ENCODE peak calls at places on chromosome 15, in five cellular contexts. U, R, T, E and C are unnamed samples.

GRCh38 chr15:70429323-70429722 is 331.6 kb upstream of the TLE3 start:
- DNase-seq in U (no peak), R (no peak), T (no peak), E (no peak), C (no peak)

GRCh38 chr15:57619746-57620145 is 28.0 kb downstream of the MYZAP start:
- DNase-seq in U (no peak), R (no peak), T (no peak), E (no peak), C (no peak)

GRCh38 chr15:51286816-51287215 is 51.6 kb downstream of the CYP19A1 start:
- DNase-seq in U (no peak), R (no peak), T (peak), E (no peak), C (no peak)

GRCh38 chr15:43511012-43511885 is 6.2 kb upstream of the MAP1A start:
- DNase-seq in U (no peak), R (no peak), T (peak), E (no peak), C (no peak)

GRCh38 chr15:30997270-30997669 is 5.8 kb upstream of the MTMR10 start:
- DNase-seq in U (peak), R (no peak), T (no peak), E (no peak), C (no peak)

GRCh38 chr15:101479851-101480612 is 9.5 kb downstream of the PCSK6 start:
- DNase-seq in U (no peak), R (no peak), T (no peak), E (no peak), C (no peak)

GRCh38 chr15:83276661-83277060 is 7.8 kb downstream of the BNC1 start:
- DNase-seq in U (no peak), R (no peak), T (no peak), E (no peak), C (no peak)

GRCh38 chr15:87267798-87268197 is 988.7 kb downstream of the NTRK3 start:
- DNase-seq in U (peak), R (no peak), T (no peak), E (no peak), C (peak)

GRCh38 chr15:42879390-42879912 is 41.1 kb downstream of the TTBK2 start:
- DNase-seq in U (no peak), R (no peak), T (no peak), E (no peak), C (no peak)

GRCh38 chr15:70118599-70118998 is 20.9 kb upstream of the TLE3 start:
- DNase-seq in U (no peak), R (no peak), T (no peak), E (no peak), C (no peak)

GRCh38 chr15:57323806-57324589 is 52.3 kb upstream of the CGNL1 start:
- DNase-seq in U (peak), R (peak), T (peak), E (no peak), C (peak)

GRCh38 chr15:40155270-40155910 is 5.5 kb upstream of the BUB1B start:
- DNase-seq in U (peak), R (no peak), T (no peak), E (no peak), C (no peak)

DNA sequence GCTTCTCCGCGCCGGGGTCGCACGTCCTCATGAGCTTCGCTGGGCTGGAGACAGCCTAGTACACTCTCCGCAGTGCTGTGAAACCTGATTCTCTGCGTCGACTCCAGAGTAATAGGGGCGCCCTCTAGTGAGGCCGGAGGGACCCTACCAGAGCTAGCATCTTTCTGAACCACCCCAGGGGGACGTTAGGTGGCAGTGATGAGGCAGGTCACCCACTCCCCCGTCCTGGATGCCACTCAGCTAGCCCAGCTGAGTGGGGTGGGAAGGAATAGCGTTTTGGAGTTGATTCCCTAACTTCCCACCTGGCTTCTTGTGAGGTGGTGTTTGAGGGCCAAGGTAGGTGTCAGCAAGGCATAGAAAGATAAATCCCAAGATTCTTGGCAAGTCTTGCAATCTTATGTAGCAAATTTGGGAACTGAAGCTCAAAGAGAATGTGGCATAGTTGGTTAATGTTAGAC is 4.0 kb downstream of the DUOXA2 start:
- DNase-seq in U (peak), R (peak), T (peak), E (peak), C (peak)
- H3K4me3 ChIP-seq in U (no peak), R (no peak), T (no peak), E (peak), C (no peak)

DNA sequence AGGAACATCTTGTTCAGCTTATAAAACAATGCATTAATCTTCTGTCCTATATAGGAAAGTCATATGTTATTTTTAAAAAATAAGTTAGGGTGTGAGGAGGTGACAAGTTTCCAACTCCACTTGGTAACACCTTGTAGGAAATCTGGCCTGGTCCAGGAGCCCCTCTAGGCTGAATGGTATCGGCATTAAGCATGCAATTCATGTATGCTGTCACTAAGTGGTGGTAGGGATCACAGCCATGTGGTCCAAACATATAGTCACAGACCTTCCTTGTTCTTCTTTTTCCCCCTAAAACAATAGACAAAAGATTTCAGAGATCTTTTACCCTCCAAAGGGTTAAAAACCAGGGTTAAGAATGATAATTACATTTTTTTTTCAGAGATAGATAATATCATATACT is 4.2 kb upstream of the APBA2 start:
- DNase-seq in U (no peak), R (no peak), T (no peak), E (no peak), C (no peak)
- TF ChIP-seq CTCF in U (no peak), R (no peak), T (peak), E (no peak), C (no peak)

DNA sequence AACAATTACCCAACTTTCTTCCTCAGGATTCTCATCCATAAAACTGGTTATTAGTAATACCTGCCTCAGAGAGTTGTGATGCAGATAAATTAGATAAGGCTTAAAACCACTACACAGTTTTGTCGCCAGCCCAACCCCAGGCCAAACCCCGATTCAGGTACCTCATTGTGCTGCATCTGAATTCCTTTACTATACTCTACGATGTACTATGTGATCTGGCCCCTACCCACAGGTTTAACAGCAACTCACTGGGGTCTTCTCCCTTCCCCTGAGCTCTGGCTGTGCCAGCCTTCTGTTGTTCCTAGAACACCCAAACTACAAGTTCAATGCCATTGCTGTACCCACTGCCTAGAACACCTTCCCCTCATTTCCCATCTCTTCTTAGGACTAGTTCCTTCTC is 64.6 kb downstream of the MYO5A start:
- DNase-seq in U (no peak), R (no peak), T (no peak), E (no peak), C (no peak)
- H3K4me3 ChIP-seq in U (no peak), R (no peak), T (no peak), E (no peak), C (no peak)

GRCh38 chr15:64010719-64011118 is 35.6 kb downstream of the DAPK2 start:
- DNase-seq in U (peak), R (peak), T (no peak), E (peak), C (peak)
- TF ChIP-seq CTCF in U (no peak), R (no peak), T (no peak), E (no peak), C (no peak)

DNA sequence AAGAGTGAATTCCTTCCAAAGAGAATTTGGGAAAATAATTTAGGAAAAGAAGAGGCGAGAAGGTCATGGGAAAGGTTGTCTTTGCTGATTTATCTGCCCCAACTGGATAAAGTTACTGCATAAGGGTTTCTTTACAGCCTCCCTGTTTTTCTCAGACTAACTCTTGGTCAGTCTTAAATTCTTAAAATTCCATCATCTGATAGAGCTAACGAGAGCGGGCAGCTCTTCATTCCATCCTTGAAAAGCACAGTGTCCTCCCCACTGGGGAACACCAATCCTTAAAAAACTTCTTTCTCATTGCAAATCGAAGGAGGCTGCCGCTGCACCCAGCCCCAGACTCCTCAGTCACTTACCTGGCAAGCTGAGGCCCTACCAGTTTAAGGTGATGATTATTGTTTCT is 107.2 kb downstream of the PGPEP1L start:
- DNase-seq in U (no peak), R (no peak), T (no peak), E (peak), C (no peak)
- H3K4me3 ChIP-seq in U (no peak), R (no peak), T (no peak), E (no peak), C (no peak)

GRCh38 chr15:77419836-77420609 is at the start of gene PEAK1:
- DNase-seq in U (peak), R (peak), T (peak), E (peak), C (peak)
- TF ChIP-seq CTCF in U (no peak), R (peak), T (no peak), E (no peak), C (no peak)

GRCh38 chr15:66620744-66621344 is 55.0 kb upstream of the LCTL start:
- DNase-seq in U (no peak), R (no peak), T (no peak), E (no peak), C (no peak)

GRCh38 chr15:66619152-66619903 is 53.5 kb upstream of the LCTL start:
- DNase-seq in U (peak), R (peak), T (peak), E (peak), C (peak)

GRCh38 chr15:66622677-66623076 is 56.9 kb upstream of the LCTL start:
- DNase-seq in U (no peak), R (no peak), T (no peak), E (no peak), C (no peak)

GRCh38 chr15:66623801-66624453 is 58.1 kb upstream of the LCTL start:
- DNase-seq in U (no peak), R (no peak), T (no peak), E (no peak), C (no peak)

DNA sequence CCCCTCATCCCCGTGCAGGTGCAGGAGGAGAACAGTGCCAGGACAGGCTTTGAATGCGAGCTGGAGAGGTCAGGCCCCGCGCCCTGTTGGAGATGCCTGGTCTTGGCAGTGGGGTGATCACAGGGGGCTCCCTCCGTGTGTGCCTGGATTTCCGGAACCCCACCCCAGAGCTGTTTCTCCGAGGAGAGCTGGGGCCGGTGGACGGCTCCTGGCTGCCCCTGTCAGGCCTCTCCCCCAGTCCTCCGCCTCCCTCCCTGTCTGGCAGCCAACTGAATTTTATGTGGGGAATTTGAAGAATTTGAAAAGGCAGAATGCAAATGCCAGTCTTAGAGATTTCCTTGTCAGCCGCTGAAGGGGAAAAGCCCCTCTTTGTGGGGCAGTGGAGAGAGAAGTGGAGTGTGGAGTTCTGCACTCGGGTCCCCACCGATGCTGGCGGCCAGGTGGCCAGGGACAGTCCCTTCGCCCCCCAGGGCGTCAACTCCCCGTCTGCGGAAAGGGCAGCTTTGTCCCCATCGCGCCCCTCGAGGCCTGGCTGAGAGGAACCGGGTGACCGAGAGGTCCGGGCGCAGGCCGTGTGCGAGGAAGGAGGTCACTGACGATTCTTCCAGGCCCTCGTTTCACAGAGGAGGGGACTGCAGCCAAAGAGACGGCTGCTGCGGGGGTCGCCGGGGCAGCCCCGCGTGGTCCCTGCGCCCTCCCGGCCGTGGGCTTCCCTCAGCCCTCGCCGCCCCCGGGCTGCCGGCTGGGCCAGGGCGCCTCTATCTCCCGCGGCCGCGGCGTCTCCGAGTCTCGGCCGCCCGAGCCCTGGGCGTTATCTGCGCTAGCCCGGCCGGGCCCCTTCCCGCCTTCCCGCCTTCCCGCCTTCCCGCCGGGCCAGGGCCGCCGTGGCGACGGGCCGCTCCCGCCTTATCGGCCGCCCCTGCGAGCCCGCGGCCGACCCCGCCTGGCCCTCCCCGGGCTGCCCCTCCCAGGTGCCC is 56.0 kb upstream of the LCTL start:
- DNase-seq in U (no peak), R (no peak), T (no peak), E (no peak), C (no peak)
- H3K4me3 ChIP-seq in U (no peak), R (peak), T (no peak), E (peak), C (no peak)

DNA sequence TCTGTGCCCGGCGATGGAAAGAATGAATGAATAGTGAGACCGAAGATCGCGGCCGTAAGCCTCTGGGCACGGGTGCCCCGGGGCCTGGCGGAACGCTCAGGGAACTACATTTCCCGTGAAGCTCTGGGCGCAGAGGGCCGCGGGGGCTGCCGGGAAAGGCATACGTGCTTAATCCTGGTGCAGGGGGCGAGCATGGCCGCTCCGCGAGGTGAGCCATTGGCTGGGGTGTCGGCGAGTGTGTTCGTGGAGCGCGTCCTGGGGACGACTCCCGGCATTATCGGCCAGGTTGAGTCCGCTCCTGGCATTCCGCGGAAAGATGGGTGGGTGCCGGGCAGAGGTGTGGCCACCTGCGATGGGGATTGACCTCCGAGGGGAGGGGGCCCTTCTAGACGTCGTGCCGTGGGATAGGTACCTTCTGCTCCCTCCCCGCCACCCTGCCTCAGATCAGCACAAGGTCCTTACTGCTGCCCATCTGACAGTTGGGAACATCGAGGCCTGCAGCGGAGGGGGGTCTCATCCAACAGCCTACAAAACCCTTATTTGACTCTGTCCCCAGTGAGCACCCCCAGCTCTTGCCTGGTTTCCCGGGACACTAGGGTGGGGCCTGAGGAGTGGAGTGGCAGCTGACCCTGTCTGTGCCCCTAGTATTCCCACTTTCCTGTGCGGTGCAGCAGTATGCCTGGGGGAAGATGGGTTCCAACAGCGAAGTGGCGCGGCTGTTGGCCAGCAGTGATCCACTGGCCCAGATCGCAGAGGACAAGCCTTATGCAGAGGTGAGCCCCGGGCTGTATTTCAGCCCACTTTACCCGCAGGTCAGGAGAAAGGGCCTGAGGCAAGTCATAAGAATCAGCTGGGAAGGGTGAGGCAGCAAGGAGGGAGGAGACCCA is at the start of gene MPI:
- DNase-seq in U (peak), R (peak), T (peak), E (peak), C (peak)
- TF ChIP-seq CTCF in U (no peak), R (peak), T (no peak), E (no peak), C (no peak)

DNA sequence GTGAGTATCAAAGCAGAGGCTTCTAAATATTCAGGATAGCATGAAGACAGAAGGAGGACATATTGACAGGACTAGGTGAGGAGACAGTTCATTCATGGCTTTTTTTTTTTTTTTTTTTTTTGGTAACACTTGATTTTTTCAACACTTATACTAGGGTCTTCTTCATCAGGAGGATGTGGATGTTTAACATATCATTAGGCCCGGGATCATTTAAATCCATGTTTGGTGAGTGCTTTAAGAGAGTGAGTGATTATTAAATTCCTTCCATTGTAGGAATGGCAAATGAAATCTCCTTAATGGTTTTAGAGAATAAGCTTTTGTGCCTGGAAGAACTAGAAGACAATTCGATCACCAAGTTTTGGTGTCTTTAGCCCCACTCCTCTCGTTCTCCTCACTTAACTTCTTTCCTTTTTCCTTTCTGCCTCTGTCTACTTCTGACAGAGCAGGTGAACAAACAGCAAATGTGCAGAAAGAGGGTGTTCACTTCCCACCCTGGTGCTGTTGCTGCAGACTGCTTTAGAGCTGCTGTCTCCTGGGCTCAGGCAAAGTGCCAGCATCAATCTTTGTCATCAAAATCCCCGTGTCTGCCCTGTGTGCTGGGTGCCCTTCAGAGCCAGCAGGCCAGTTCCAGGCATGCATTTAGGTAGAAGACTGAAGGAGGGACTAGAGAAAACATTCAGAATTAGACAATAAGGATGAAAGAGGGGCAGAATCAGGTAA is 35.6 kb upstream of the RAB11A start:
- DNase-seq in U (no peak), R (no peak), T (peak), E (no peak), C (no peak)
- H3K4me3 ChIP-seq in U (no peak), R (no peak), T (no peak), E (no peak), C (no peak)